ENCODE peak calls at places on chromosomes 3 and 15, in four cellular contexts. P, S, H and A are unnamed samples.

GRCh38 chr3:9080165-9080564 is 116.9 kb upstream of the RAD18 start:
- DNase-seq in H (no peak), S (no peak), P (no peak), A (no peak)

GRCh38 chr15:28456476-28457395 is 76.0 kb downstream of the GOLGA8G start:
- DNase-seq in P (no peak), S (no peak), H (no peak), A (no peak)

GRCh38 chr3:87810427-87810826 is 248.4 kb downstream of the CGGBP1 start:
- DNase-seq in P (no peak), H (no peak), S (no peak), A (no peak)

GRCh38 chr3:119781330-119782198 is at the start of gene NR1I2:
- DNase-seq in H (peak), P (no peak), S (no peak), A (no peak)

GRCh38 chr3:178112134-178112533 is 424.1 kb upstream of the KCNMB2 start:
- DNase-seq in S (no peak), H (no peak), P (no peak), A (no peak)

GRCh38 chr3:134364936-134365765 is 9.1 kb downstream of the AMOTL2 start:
- DNase-seq in P (no peak), H (no peak), S (no peak), A (no peak)

GRCh38 chr15:69952210-69952555 is 145.5 kb downstream of the TLE3 start:
- DNase-seq in H (no peak), S (no peak), P (no peak), A (no peak)

GRCh38 chr3:150049317-150049716 is 78.6 kb upstream of the PFN2 start:
- DNase-seq in P (no peak), S (no peak), H (no peak), A (no peak)

GRCh38 chr15:38683382-38684242 is 119.0 kb upstream of the RASGRP1 start:
- DNase-seq in H (peak), S (peak), P (no peak), A (peak)

GRCh38 chr15:44207643-44208042 is 12.6 kb upstream of the FRMD5 start:
- DNase-seq in S (no peak), P (no peak), H (no peak), A (no peak)

GRCh38 chr15:68203956-68204355 is 1.2 kb downstream of the CALML4 start:
- DNase-seq in P (no peak), S (no peak), H (no peak), A (no peak)

GRCh38 chr15:66066439-66066838 is 187.1 kb downstream of the MEGF11 start:
- DNase-seq in P (no peak), H (no peak), S (no peak), A (no peak)

GRCh38 chr3:190865828-190866227 is 3.3 kb upstream of the GMNC start:
- DNase-seq in S (peak), H (no peak), P (no peak), A (no peak)

GRCh38 chr15:88627463-88627862 is 6.3 kb downstream of the AEN start:
- DNase-seq in S (no peak), P (no peak), H (no peak), A (no peak)

GRCh38 chr3:27758083-27758482 is 36.0 kb upstream of the EOMES start:
- DNase-seq in H (no peak), P (no peak), S (peak), A (no peak)

GRCh38 chr15:79978260-79978659 is 7.3 kb upstream of the BCL2A1 start:
- DNase-seq in P (no peak), H (no peak), S (no peak), A (no peak)

GRCh38 chr15:49423021-49423420 is at the start of gene FGF7:
- DNase-seq in P (no peak), H (peak), S (no peak), A (no peak)

GRCh38 chr3:182962162-182962561 is 18.2 kb downstream of the DCUN1D1 start:
- DNase-seq in H (no peak), S (no peak), P (no peak), A (no peak)

GRCh38 chr3:38371541-38372213 is 25.1 kb downstream of the XYLB start:
- DNase-seq in P (no peak), H (no peak), S (no peak), A (no peak)

GRCh38 chr3:127749361-127749760 is 73.0 kb downstream of the MGLL start:
- DNase-seq in P (no peak), H (no peak), S (no peak), A (no peak)

GRCh38 chr3:71581451-71581980 is 2.0 kb downstream of the FOXP1 start:
- DNase-seq in S (peak), P (no peak), H (no peak), A (peak)

GRCh38 chr3:79598594-79598993 is 169.2 kb downstream of the ROBO1 start:
- DNase-seq in P (no peak), H (no peak), S (peak), A (no peak)

GRCh38 chr3:124845406-124845805 is 41.8 kb downstream of the ITGB5 start:
- DNase-seq in S (peak), P (no peak), H (no peak), A (no peak)

GRCh38 chr3:43019168-43019765 is 40.2 kb downstream of the GASK1A start:
- DNase-seq in S (no peak), P (no peak), H (no peak), A (no peak)

GRCh38 chr15:31330111-31330785 is 3.6 kb downstream of the KLF13 start:
- DNase-seq in S (no peak), P (no peak), H (no peak), A (no peak)

GRCh38 chr3:154969366-154969765 is 110.8 kb upstream of the MME start:
- DNase-seq in S (no peak), H (no peak), P (no peak), A (no peak)

GRCh38 chr3:19931180-19931692 is 2.8 kb downstream of the EFHB start:
- DNase-seq in S (no peak), H (no peak), P (peak), A (peak)

GRCh38 chr15:58444056-58444455 is 12.3 kb downstream of the LIPC start:
- DNase-seq in S (no peak), H (no peak), P (no peak), A (no peak)

GRCh38 chr3:143885803-143886427 is 37.6 kb upstream of the SLC9A9 start:
- DNase-seq in P (peak), H (peak), S (peak), A (peak)

GRCh38 chr3:31890742-31891469 is 90.2 kb downstream of the OSBPL10 start:
- DNase-seq in P (no peak), H (no peak), S (no peak), A (no peak)

GRCh38 chr3:138861755-138862333 is 27.1 kb upstream of the PIK3CB start:
- DNase-seq in S (peak), H (no peak), P (no peak), A (peak)

GRCh38 chr3:86245360-86245759 is 745.6 kb downstream of the VGLL3 start:
- DNase-seq in H (no peak), S (no peak), P (no peak), A (no peak)

GRCh38 chr3:188476930-188477329 is 323.0 kb downstream of the LPP start:
- DNase-seq in H (no peak), P (no peak), S (no peak), A (no peak)
- TF ChIP-seq POLR2AphosphoS2 in H (no peak), P (no peak), S (no peak), A (no peak)

GRCh38 chr3:13112521-13113345 is 39.5 kb upstream of the IQSEC1 start:
- DNase-seq in H (no peak), S (no peak), P (no peak), A (no peak)
- TF ChIP-seq JUNB in H (no peak), S (no peak), P (no peak), A (no peak)

DNA sequence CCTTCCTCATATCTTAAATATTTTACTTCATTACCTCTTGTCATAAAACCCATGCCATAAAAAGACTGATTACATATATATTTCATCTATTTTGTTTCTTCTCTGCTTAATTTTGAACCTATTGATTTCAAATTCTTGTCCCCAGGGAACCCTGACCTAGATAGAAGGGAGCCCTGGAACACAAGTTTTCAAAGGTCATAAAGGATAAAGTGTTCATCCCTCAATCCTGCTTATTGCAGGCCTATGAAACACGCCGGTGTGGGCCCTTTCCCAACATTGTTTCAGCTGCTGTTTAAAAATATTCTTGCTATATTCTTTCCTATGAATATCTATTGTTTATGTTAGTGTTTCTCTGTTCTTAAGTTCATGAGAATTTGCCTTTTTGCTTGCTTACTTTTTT is 1389.5 kb upstream of the GBE1 start:
- DNase-seq in P (no peak), H (no peak), S (no peak), A (no peak)
- TF ChIP-seq POLR2AphosphoS2 in P (no peak), H (no peak), S (no peak), A (no peak)

GRCh38 chr15:96273317-96274086 is 57.0 kb upstream of the NR2F2 start:
- DNase-seq in S (peak), P (peak), H (no peak), A (peak)
- TF ChIP-seq JUNB in S (peak), P (peak), H (no peak), A (peak)

GRCh38 chr15:35208353-35208752 is 123.3 kb upstream of the NANOGP8 start:
- DNase-seq in H (no peak), S (no peak), P (no peak), A (no peak)
- TF ChIP-seq POLR2AphosphoS2 in H (no peak), S (no peak), P (no peak), A (no peak)

DNA sequence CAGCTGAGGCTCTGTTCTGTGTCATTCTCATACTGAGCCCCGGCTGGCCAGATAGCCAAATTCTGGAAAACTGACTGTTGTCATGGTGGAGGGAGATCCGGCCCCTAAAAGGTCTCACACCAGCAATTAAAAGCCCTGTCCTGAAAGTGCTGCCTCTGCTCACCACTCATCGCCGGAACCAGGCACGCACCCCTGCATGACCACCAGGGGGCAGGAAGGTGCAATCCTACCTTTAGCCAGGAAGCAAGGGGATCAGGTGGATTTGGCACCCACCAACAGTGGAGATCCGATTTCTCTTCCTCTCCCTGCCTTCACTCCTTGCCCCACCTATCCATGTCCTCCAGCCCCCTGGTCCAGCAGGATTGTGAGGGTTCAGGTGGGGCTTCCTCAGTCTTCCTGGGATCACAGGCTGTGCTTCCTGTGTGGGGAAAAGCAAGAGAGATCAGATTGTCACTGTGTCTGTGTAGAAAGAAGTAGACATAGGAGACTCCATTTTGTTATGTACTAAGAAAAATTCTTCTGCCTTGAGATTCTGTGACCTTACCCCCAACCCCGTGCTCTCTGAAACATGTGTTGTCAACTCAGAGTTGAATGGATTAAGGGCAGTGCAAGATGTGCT is 16.1 kb upstream of the CACNA2D2 start:
- DNase-seq in H (peak), P (no peak), S (peak), A (peak)
- TF ChIP-seq JUNB in H (no peak), P (no peak), S (no peak), A (no peak)

GRCh38 chr3:32948625-32949445 is 2.6 kb upstream of the CCR4 start:
- DNase-seq in H (no peak), S (no peak), P (no peak), A (no peak)
- TF ChIP-seq POLR2AphosphoS2 in H (no peak), S (no peak), P (no peak), A (no peak)

DNA sequence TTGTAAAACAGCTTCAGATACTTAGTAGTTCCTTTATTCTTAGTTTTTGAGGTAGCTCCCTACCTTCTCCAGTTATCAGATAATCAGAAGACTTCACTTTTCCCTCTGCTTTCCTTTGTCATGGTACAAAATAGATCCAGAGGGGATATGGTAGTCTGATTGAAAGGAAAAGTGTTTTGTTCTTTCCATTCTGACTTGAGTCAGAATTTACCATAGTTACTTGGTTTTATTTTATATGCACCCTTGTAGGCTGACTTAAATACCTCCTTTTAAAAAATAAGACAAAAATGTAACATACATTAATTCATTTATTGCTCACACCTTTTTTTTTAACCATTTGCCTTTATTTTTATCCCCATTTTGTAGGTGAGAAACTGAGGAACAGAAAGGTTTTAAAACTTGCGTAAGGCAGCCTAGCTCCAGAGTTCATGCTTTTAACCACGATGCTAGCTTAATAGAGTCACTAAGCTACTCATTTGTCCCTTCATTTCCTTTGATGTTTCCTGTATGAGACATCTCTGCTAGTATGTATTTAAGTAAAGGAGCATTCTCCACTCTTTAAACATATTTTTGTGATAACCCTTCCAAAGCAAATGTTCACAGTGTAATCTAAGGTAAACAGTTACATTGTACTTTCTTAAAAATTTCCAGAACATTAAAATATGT is 187.5 kb downstream of the KLHL25 start:
- DNase-seq in P (no peak), H (peak), S (peak), A (no peak)
- TF ChIP-seq JUNB in P (no peak), H (no peak), S (no peak), A (no peak)

GRCh38 chr15:40930430-40931299 is 1.5 kb downstream of the DLL4 start:
- DNase-seq in P (no peak), S (peak), H (peak), A (peak)
- TF ChIP-seq POLR2AphosphoS2 in P (no peak), S (no peak), H (no peak), A (no peak)

DNA sequence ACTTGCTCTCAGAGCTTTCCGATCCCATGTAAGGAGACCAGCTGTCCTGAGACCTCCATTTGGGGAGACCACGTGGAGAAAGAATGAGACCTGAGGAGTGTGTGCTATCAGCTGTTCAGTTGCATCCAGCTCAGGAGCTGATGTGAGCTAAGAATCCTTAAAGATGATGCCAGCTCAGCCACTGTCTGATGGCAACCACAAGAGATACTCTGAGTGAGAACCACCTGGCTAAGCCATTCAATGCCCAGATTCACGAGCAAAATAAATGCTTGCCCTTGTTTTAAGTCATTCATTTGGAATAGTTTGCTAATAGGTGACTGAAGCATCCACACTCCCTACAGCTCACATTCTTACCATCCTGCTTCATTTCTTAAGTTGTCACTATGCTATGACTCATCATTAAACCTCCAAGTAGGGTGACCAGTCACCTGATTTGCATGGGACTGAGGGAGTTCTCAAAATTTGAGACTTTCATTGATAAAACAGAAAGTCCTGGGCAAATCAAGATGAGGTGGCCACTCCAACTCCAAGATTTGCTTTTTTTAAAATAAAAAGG is 56.4 kb downstream of the SPTSSB start:
- DNase-seq in S (no peak), H (no peak), P (no peak), A (no peak)
- TF ChIP-seq JUNB in S (no peak), H (no peak), P (no peak), A (no peak)